ENCODE peak calls at places on chromosomes 3 and 15, in nine cellular contexts. One of them, this sample, is unnamed.

GRCh38 chr3:127070776-127071175 is 87.9 kb downstream of the PLXNA1 start:
- DNase-seq in caudate nucleus: no peak
- DNase-seq in C1 segment of cervical spinal cord: no peak
- DNase-seq in stimulated activated CD4-positive, alpha-beta T cell treated with anti-CD3 and anti-CD28 coated beads, TNF-alpha, amount 100 ng/mL, for 24 hours: no peak
- DNase-seq in non-pigmented ciliary epithelial cell: no peak
- DNase-seq in SHP77 treated with DMSO at 0.1 percent for 48 hours: no peak
- DNase-seq in NCI-H1417: no peak
- DNase-seq in iPS-NIHi11: no peak
- DNase-seq in GM10248: no peak
- DNase-seq in this sample: peak; percentile 69

GRCh38 chr15:44028349-44028748 is 166.7 kb downstream of the FRMD5 start:
- DNase-seq in C1 segment of cervical spinal cord: no peak
- DNase-seq in SHP77 treated with DMSO at 0.1 percent for 48 hours: no peak
- DNase-seq in NCI-H1417: no peak
- DNase-seq in stimulated activated CD4-positive, alpha-beta T cell treated with anti-CD3 and anti-CD28 coated beads, TNF-alpha, amount 100 ng/mL, for 24 hours: no peak
- DNase-seq in non-pigmented ciliary epithelial cell: no peak
- DNase-seq in iPS-NIHi11: no peak
- DNase-seq in caudate nucleus: no peak
- DNase-seq in GM10248: no peak
- DNase-seq in this sample: no peak

GRCh38 chr3:144636833-144637232 is 665.2 kb downstream of the DIPK2A start:
- DNase-seq in SHP77 treated with DMSO at 0.1 percent for 48 hours: no peak
- DNase-seq in non-pigmented ciliary epithelial cell: no peak
- DNase-seq in NCI-H1417: no peak
- DNase-seq in C1 segment of cervical spinal cord: no peak
- DNase-seq in GM10248: no peak
- DNase-seq in caudate nucleus: no peak
- DNase-seq in stimulated activated CD4-positive, alpha-beta T cell treated with anti-CD3 and anti-CD28 coated beads, TNF-alpha, amount 100 ng/mL, for 24 hours: no peak
- DNase-seq in iPS-NIHi11: peak; percentile 30
- DNase-seq in this sample: no peak

GRCh38 chr3:43615133-43615532 is 6.7 kb downstream of the ANO10 start:
- DNase-seq in stimulated activated CD4-positive, alpha-beta T cell treated with anti-CD3 and anti-CD28 coated beads, TNF-alpha, amount 100 ng/mL, for 24 hours: no peak
- DNase-seq in GM10248: no peak
- DNase-seq in C1 segment of cervical spinal cord: no peak
- DNase-seq in non-pigmented ciliary epithelial cell: no peak
- DNase-seq in caudate nucleus: no peak
- DNase-seq in iPS-NIHi11: no peak
- DNase-seq in SHP77 treated with DMSO at 0.1 percent for 48 hours: no peak
- DNase-seq in NCI-H1417: no peak
- DNase-seq in this sample: no peak

GRCh38 chr3:196569003-196569516 is 600 bp downstream of the FBXO45 start:
- DNase-seq in GM10248: peak; percentile 45
- DNase-seq in iPS-NIHi11: peak; percentile 77
- DNase-seq in NCI-H1417: peak; percentile 78
- DNase-seq in stimulated activated CD4-positive, alpha-beta T cell treated with anti-CD3 and anti-CD28 coated beads, TNF-alpha, amount 100 ng/mL, for 24 hours: peak; percentile 46
- DNase-seq in C1 segment of cervical spinal cord: no peak
- DNase-seq in caudate nucleus: no peak
- DNase-seq in non-pigmented ciliary epithelial cell: no peak
- DNase-seq in SHP77 treated with DMSO at 0.1 percent for 48 hours: no peak
- DNase-seq in this sample: peak; percentile 93

GRCh38 chr3:52798978-52799476 is 4.4 kb downstream of the ITIH3 start:
- DNase-seq in SHP77 treated with DMSO at 0.1 percent for 48 hours: no peak
- DNase-seq in iPS-NIHi11: peak; percentile 91
- DNase-seq in non-pigmented ciliary epithelial cell: no peak
- DNase-seq in stimulated activated CD4-positive, alpha-beta T cell treated with anti-CD3 and anti-CD28 coated beads, TNF-alpha, amount 100 ng/mL, for 24 hours: peak; percentile 9
- DNase-seq in C1 segment of cervical spinal cord: no peak
- DNase-seq in caudate nucleus: no peak
- DNase-seq in NCI-H1417: no peak
- DNase-seq in GM10248: peak; percentile 72
- DNase-seq in this sample: no peak

GRCh38 chr3:40780801-40781406 is 256.1 kb downstream of the ZNF621 start:
- DNase-seq in iPS-NIHi11: no peak
- DNase-seq in stimulated activated CD4-positive, alpha-beta T cell treated with anti-CD3 and anti-CD28 coated beads, TNF-alpha, amount 100 ng/mL, for 24 hours: no peak
- DNase-seq in non-pigmented ciliary epithelial cell: no peak
- DNase-seq in C1 segment of cervical spinal cord: peak; percentile 48
- DNase-seq in NCI-H1417: peak; percentile 75
- DNase-seq in GM10248: no peak
- DNase-seq in SHP77 treated with DMSO at 0.1 percent for 48 hours: peak; percentile 35
- DNase-seq in caudate nucleus: no peak
- DNase-seq in this sample: no peak

GRCh38 chr15:73624530-73624929 is 8.7 kb downstream of the NPTN start:
- DNase-seq in NCI-H1417: no peak
- DNase-seq in SHP77 treated with DMSO at 0.1 percent for 48 hours: no peak
- DNase-seq in GM10248: no peak
- DNase-seq in iPS-NIHi11: no peak
- DNase-seq in C1 segment of cervical spinal cord: no peak
- DNase-seq in stimulated activated CD4-positive, alpha-beta T cell treated with anti-CD3 and anti-CD28 coated beads, TNF-alpha, amount 100 ng/mL, for 24 hours: no peak
- DNase-seq in non-pigmented ciliary epithelial cell: no peak
- DNase-seq in caudate nucleus: no peak
- DNase-seq in this sample: no peak

GRCh38 chr3:25895443-25895842 is 105.6 kb downstream of the OXSM start:
- DNase-seq in NCI-H1417: no peak
- DNase-seq in iPS-NIHi11: no peak
- DNase-seq in caudate nucleus: no peak
- DNase-seq in stimulated activated CD4-positive, alpha-beta T cell treated with anti-CD3 and anti-CD28 coated beads, TNF-alpha, amount 100 ng/mL, for 24 hours: no peak
- DNase-seq in SHP77 treated with DMSO at 0.1 percent for 48 hours: no peak
- DNase-seq in C1 segment of cervical spinal cord: no peak
- DNase-seq in non-pigmented ciliary epithelial cell: no peak
- DNase-seq in GM10248: no peak
- DNase-seq in this sample: no peak

GRCh38 chr15:71472699-71473098 is 337.7 kb upstream of the NR2E3 start:
- DNase-seq in SHP77 treated with DMSO at 0.1 percent for 48 hours: no peak
- DNase-seq in C1 segment of cervical spinal cord: no peak
- DNase-seq in stimulated activated CD4-positive, alpha-beta T cell treated with anti-CD3 and anti-CD28 coated beads, TNF-alpha, amount 100 ng/mL, for 24 hours: no peak
- DNase-seq in caudate nucleus: no peak
- DNase-seq in GM10248: no peak
- DNase-seq in non-pigmented ciliary epithelial cell: no peak
- DNase-seq in NCI-H1417: no peak
- DNase-seq in iPS-NIHi11: no peak
- DNase-seq in this sample: no peak

This sample was measured in chondrocyte.